ENCODE peak calls at places on chromosomes 6 and 20, in five cellular contexts. V, R, M, U and A are unnamed samples.

GRCh38 chr20:18721716-18722115 is 91.9 kb upstream of the SCP2D1 start:
- DNase-seq in V (no peak), R (no peak), M (no peak), U (no peak), A (no peak)

GRCh38 chr6:18389479-18389878 is 2.3 kb downstream of the RNF144B start:
- DNase-seq in V (no peak), U (no peak), M (no peak), R (no peak), A (no peak)

GRCh38 chr20:19735446-19735845 is 22.6 kb upstream of the RIN2 start:
- DNase-seq in U (no peak), M (peak; percentile 76), R (peak; percentile 80), V (no peak), A (peak; percentile 77)

GRCh38 chr6:26607434-26608230 is 10.9 kb downstream of the ABT1 start:
- DNase-seq in R (no peak), M (peak; percentile 82), V (peak; percentile 83), U (peak; percentile 53), A (peak; percentile 52)

GRCh38 chr6:30136570-30137286 is 788 bp downstream of the TRIM40 start:
- DNase-seq in M (no peak), V (no peak), R (no peak), U (no peak), A (no peak)

GRCh38 chr20:50312002-50312681 is 121.5 kb downstream of the CEBPB start:
- DNase-seq in M (no peak), R (no peak), V (no peak), U (no peak), A (no peak)

GRCh38 chr6:90284236-90284744 is 12.4 kb downstream of the BACH2 start:
- DNase-seq in M (no peak), V (peak; percentile 76), R (peak; percentile 83), U (no peak), A (no peak)

GRCh38 chr20:38143646-38144554 is 21.2 kb downstream of the TGM2 start:
- DNase-seq in M (peak; percentile 79), R (peak; percentile 84), V (no peak), U (no peak), A (peak; percentile 32)

GRCh38 chr20:62558779-62559178 is 83.0 kb upstream of the GATA5 start:
- DNase-seq in V (peak; percentile 23), R (peak; percentile 26), U (no peak), M (no peak), A (no peak)

GRCh38 chr6:46419576-46420002 is 71.7 kb downstream of the RCAN2 start:
- DNase-seq in R (peak; percentile 31), M (peak; percentile 79), U (peak; percentile 38), V (peak; percentile 84), A (peak; percentile 29)

GRCh38 chr6:26243132-26243531 is 121.9 kb upstream of the BTN3A2 start:
- DNase-seq in U (no peak), R (no peak), M (no peak), V (no peak), A (no peak)

GRCh38 chr6:25278557-25278913 is 639 bp upstream of the CARMIL1 start:
- DNase-seq in U (no peak), M (peak; percentile 78), V (peak; percentile 60), R (no peak), A (no peak)

GRCh38 chr6:106194949-106195919 is 109.1 kb downstream of the PRDM1 start:
- DNase-seq in M (no peak), V (no peak), U (no peak), R (peak; percentile 69), A (no peak)

GRCh38 chr6:53831956-53832660 is 37.3 kb downstream of the LRRC1 start:
- DNase-seq in R (no peak), M (no peak), V (no peak), U (no peak), A (no peak)